ENCODE peak calls at places on chromosomes 5 and 9, in four cellular contexts. One of them, this sample, is unnamed. For H3K9me3, the result is how much of the 10 kb centered on the place peaks cover.

GRCh38 chr5:42813533-42813932 is 1.8 kb upstream of the SELENOP start:
- DNase-seq in CD8-positive, alpha-beta T cell: no peak
- DNase-seq in breast epithelium: peak
- DNase-seq in left ventricle myocardium inferior: no peak
- DNase-seq in this sample: no peak

GRCh38 chr5:177336112-177336511 is 15.4 kb downstream of the LMAN2 start:
- DNase-seq in CD8-positive, alpha-beta T cell: no peak
- DNase-seq in breast epithelium: no peak
- DNase-seq in left ventricle myocardium inferior: no peak
- DNase-seq in this sample: no peak

GRCh38 chr5:172620506-172620905 is 20.6 kb upstream of the NEURL1B start:
- DNase-seq in left ventricle myocardium inferior: no peak
- DNase-seq in breast epithelium: no peak
- DNase-seq in CD8-positive, alpha-beta T cell: no peak
- DNase-seq in this sample: no peak

GRCh38 chr5:181246276-181247050 is 2.8 kb upstream of the RACK1 start:
- DNase-seq in left ventricle myocardium inferior: peak
- DNase-seq in breast epithelium: peak
- DNase-seq in CD8-positive, alpha-beta T cell: no peak
- DNase-seq in this sample: peak

GRCh38 chr5:38381361-38381760 is 123.0 kb downstream of the EGFLAM start:
- DNase-seq in breast epithelium: no peak
- DNase-seq in left ventricle myocardium inferior: no peak
- DNase-seq in CD8-positive, alpha-beta T cell: no peak
- DNase-seq in this sample: no peak

GRCh38 chr9:24045150-24045549 is 219.1 kb upstream of the ELAVL2 start:
- DNase-seq in CD8-positive, alpha-beta T cell: no peak
- DNase-seq in breast epithelium: no peak
- DNase-seq in left ventricle myocardium inferior: no peak
- DNase-seq in this sample: no peak

GRCh38 chr9:36995927-36996471 is 38.1 kb downstream of the PAX5 start:
- DNase-seq in breast epithelium: no peak
- DNase-seq in left ventricle myocardium inferior: peak
- DNase-seq in CD8-positive, alpha-beta T cell: peak
- DNase-seq in this sample: no peak

GRCh38 chr9:70195456-70195855 is 63.3 kb upstream of the SMC5 start:
- DNase-seq in breast epithelium: no peak
- DNase-seq in left ventricle myocardium inferior: no peak
- DNase-seq in CD8-positive, alpha-beta T cell: no peak
- DNase-seq in this sample: no peak

GRCh38 chr5:14041528-14042184 is 97.2 kb upstream of the DNAH5 start:
- DNase-seq in breast epithelium: no peak
- DNase-seq in CD8-positive, alpha-beta T cell: no peak
- DNase-seq in left ventricle myocardium inferior: no peak
- DNase-seq in this sample: no peak

GRCh38 chr5:171575808-171576207 is 156.4 kb downstream of the FGF18 start:
- DNase-seq in left ventricle myocardium inferior: no peak
- DNase-seq in breast epithelium: no peak
- DNase-seq in CD8-positive, alpha-beta T cell: no peak
- DNase-seq in this sample: no peak

GRCh38 chr9:101791938-101792337 is 53.5 kb upstream of the GRIN3A start:
- DNase-seq in breast epithelium: no peak
- DNase-seq in CD8-positive, alpha-beta T cell: no peak
- DNase-seq in left ventricle myocardium inferior: no peak
- DNase-seq in this sample: no peak

GRCh38 chr5:168430303-168430702 is 56.0 kb upstream of the RARS1 start:
- DNase-seq in CD8-positive, alpha-beta T cell: no peak
- DNase-seq in left ventricle myocardium inferior: no peak
- DNase-seq in breast epithelium: no peak
- DNase-seq in this sample: no peak

GRCh38 chr5:73299017-73299630 is 126.1 kb downstream of the TMEM174 start:
- DNase-seq in CD8-positive, alpha-beta T cell: no peak
- DNase-seq in left ventricle myocardium inferior: no peak
- DNase-seq in breast epithelium: no peak
- DNase-seq in this sample: peak

GRCh38 chr5:67465556-67466206 is 269.1 kb upstream of the CD180 start:
- DNase-seq in breast epithelium: no peak
- DNase-seq in left ventricle myocardium inferior: no peak
- DNase-seq in CD8-positive, alpha-beta T cell: no peak
- DNase-seq in this sample: no peak

GRCh38 chr5:96809898-96810297 is 2.2 kb upstream of the ERAP1 start:
- DNase-seq in CD8-positive, alpha-beta T cell: no peak
- DNase-seq in left ventricle myocardium inferior: no peak
- DNase-seq in breast epithelium: no peak
- DNase-seq in this sample: no peak

GRCh38 chr5:69497006-69497520 is 4.5 kb downstream of the OCLN start:
- DNase-seq in left ventricle myocardium inferior: no peak
- DNase-seq in CD8-positive, alpha-beta T cell: no peak
- DNase-seq in breast epithelium: no peak
- DNase-seq in this sample: no peak

GRCh38 chr5:160173-160510 is 31.2 kb upstream of the LRRC14B start:
- DNase-seq in breast epithelium: peak
- DNase-seq in CD8-positive, alpha-beta T cell: no peak
- DNase-seq in left ventricle myocardium inferior: no peak
- DNase-seq in this sample: no peak

GRCh38 chr9:126001581-126002225 is 254.5 kb downstream of the PBX3 start:
- DNase-seq in CD8-positive, alpha-beta T cell: no peak
- DNase-seq in left ventricle myocardium inferior: no peak
- DNase-seq in breast epithelium: no peak
- DNase-seq in this sample: no peak

GRCh38 chr9:120478208-120478607 is 101.8 kb downstream of the CDK5RAP2 start:
- DNase-seq in left ventricle myocardium inferior: no peak
- DNase-seq in CD8-positive, alpha-beta T cell: no peak
- DNase-seq in breast epithelium: no peak
- DNase-seq in this sample: no peak

GRCh38 chr5:177605078-177605477 is 5.1 kb downstream of the B4GALT7 start:
- DNase-seq in left ventricle myocardium inferior: no peak
- DNase-seq in breast epithelium: no peak
- DNase-seq in CD8-positive, alpha-beta T cell: no peak
- DNase-seq in this sample: no peak

DNA sequence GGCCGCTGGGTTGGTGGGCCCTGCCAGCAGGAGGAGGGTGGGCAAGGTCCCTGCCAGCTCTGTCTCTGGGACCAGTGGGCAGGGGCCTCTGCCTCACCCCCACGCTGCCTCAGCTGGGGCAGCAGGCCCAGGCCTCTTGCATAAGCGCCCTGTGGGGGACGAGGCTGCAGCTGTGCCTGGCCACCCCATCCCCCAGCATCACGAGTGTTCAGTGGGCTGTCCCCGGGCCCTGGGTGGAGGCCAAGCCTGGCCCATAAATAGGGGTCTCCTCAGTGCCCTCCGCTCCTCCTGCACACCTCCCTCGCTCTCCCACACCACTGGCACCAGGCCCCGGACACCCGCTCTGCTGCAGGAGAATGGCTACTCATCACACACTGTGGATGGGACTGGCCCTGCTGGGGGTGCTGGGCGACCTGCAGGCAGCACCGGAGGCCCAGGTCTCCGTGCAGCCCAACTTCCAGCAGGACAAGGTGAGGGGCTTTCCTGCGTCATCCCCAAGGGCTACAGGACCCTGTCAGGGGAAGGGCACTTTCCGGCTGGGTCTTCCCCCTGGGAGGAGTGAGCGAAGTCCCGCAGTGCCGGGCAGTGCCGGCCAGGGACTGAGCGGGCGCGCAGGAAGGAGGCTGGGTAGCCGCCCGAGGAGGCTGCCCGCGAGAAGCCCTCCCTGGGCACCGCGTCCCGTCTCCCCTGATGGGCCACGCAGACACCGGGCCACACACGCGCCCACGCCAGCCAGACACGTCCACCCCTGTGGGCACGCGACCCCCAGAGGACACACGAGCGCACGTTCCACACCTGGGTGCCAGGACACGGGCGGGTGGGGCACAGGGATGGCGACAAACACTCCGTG is at the start of gene PTGDS:
- DNase-seq in left ventricle myocardium inferior: peak
- DNase-seq in CD8-positive, alpha-beta T cell: no peak
- DNase-seq in breast epithelium: no peak
- DNase-seq in this sample: no peak
- H3K27ac ChIP-seq in left ventricle myocardium inferior: peak
- H3K27ac ChIP-seq in CD8-positive, alpha-beta T cell: no peak
- H3K27ac ChIP-seq in breast epithelium: peak
- H3K27ac ChIP-seq in this sample: no peak

GRCh38 chr9:108419379-108419778 is 436.4 kb downstream of the ACTL7B start:
- DNase-seq in CD8-positive, alpha-beta T cell: no peak
- DNase-seq in left ventricle myocardium inferior: no peak
- DNase-seq in breast epithelium: no peak
- DNase-seq in this sample: no peak
- H3K9me3 ChIP-seq in CD8-positive, alpha-beta T cell: under half
- H3K9me3 ChIP-seq in left ventricle myocardium inferior: under half
- H3K9me3 ChIP-seq in breast epithelium: under half
- H3K9me3 ChIP-seq in this sample: under half

GRCh38 chr5:158718738-158719505 is 380.8 kb downstream of the EBF1 start:
- DNase-seq in CD8-positive, alpha-beta T cell: no peak
- DNase-seq in breast epithelium: no peak
- DNase-seq in left ventricle myocardium inferior: no peak
- DNase-seq in this sample: no peak
- H3K27ac ChIP-seq in CD8-positive, alpha-beta T cell: no peak
- H3K27ac ChIP-seq in breast epithelium: no peak
- H3K27ac ChIP-seq in left ventricle myocardium inferior: no peak
- H3K27ac ChIP-seq in this sample: peak

GRCh38 chr5:179187681-179188575 is 127.8 kb downstream of the ZNF354C start:
- DNase-seq in CD8-positive, alpha-beta T cell: no peak
- DNase-seq in left ventricle myocardium inferior: no peak
- DNase-seq in breast epithelium: no peak
- DNase-seq in this sample: no peak
- H3K9me3 ChIP-seq in CD8-positive, alpha-beta T cell: under half
- H3K9me3 ChIP-seq in left ventricle myocardium inferior: under half
- H3K9me3 ChIP-seq in breast epithelium: under half
- H3K9me3 ChIP-seq in this sample: under half

GRCh38 chr5:141330299-141331080 is at the start of gene PCDHGA1:
- DNase-seq in left ventricle myocardium inferior: no peak
- DNase-seq in CD8-positive, alpha-beta T cell: no peak
- DNase-seq in breast epithelium: no peak
- DNase-seq in this sample: no peak
- H3K27ac ChIP-seq in left ventricle myocardium inferior: peak
- H3K27ac ChIP-seq in CD8-positive, alpha-beta T cell: no peak
- H3K27ac ChIP-seq in breast epithelium: no peak
- H3K27ac ChIP-seq in this sample: no peak

This sample was measured in ascending aorta.